ENCODE peak calls at places on chromosome 9, in seven cellular contexts. Q, W, P, E, U, L and J are unnamed samples. For H3K9me3, the result is how much of the 10 kb centered on the place peaks cover.

GRCh38 chr9:99177576-99178365 is 44.0 kb downstream of the ALG2 start:
- DNase-seq in Q (no peak), W (no peak), P (no peak), E (no peak), U (no peak), L (no peak), J (no peak)

GRCh38 chr9:10208691-10209069 is 404.1 kb downstream of the PTPRD start:
- DNase-seq in Q (no peak), W (no peak), P (no peak), E (no peak), U (no peak), L (no peak), J (no peak)

GRCh38 chr9:113574381-113575262 is 111.1 kb downstream of the RGS3 start:
- DNase-seq in Q (no peak), W (peak), P (no peak), E (no peak), U (no peak), L (peak), J (no peak)

GRCh38 chr9:91182429-91182828 is 179.3 kb downstream of the AUH start:
- DNase-seq in Q (peak), W (peak), P (no peak), E (no peak), U (no peak), L (no peak), J (no peak)

GRCh38 chr9:3177921-3178320 is 334.0 kb upstream of the PUM3 start:
- DNase-seq in Q (no peak), W (no peak), P (no peak), E (no peak), U (no peak), L (no peak), J (no peak)

GRCh38 chr9:14056235-14056930 is 257.6 kb downstream of the NFIB start:
- DNase-seq in Q (no peak), W (no peak), P (no peak), E (no peak), U (no peak), L (no peak), J (no peak)

GRCh38 chr9:69549310-69550202 is 122.6 kb downstream of the APBA1 start:
- DNase-seq in Q (peak), W (no peak), P (no peak), E (no peak), U (no peak), L (no peak), J (no peak)

GRCh38 chr9:108766786-108767185 is 89.0 kb downstream of the ACTL7B start:
- DNase-seq in Q (peak), W (no peak), P (no peak), E (no peak), U (no peak), L (no peak), J (no peak)

GRCh38 chr9:109264865-109265532 is 55.9 kb downstream of the EPB41L4B start:
- DNase-seq in Q (no peak), W (no peak), P (peak), E (peak), U (no peak), L (no peak), J (no peak)

GRCh38 chr9:134396258-134396742 is 70.0 kb downstream of the RXRA start:
- DNase-seq in Q (no peak), W (no peak), P (peak), E (no peak), U (no peak), L (peak), J (no peak)

GRCh38 chr9:134648701-134649525 is 7.3 kb downstream of the COL5A1 start:
- DNase-seq in Q (no peak), W (no peak), P (no peak), E (peak), U (peak), L (no peak), J (no peak)

GRCh38 chr9:118276784-118277183 is 572.6 kb downstream of the TLR4 start:
- DNase-seq in Q (no peak), W (no peak), P (no peak), E (no peak), U (no peak), L (no peak), J (no peak)

GRCh38 chr9:112348993-112349333 is 15.5 kb upstream of the PTBP3 start:
- DNase-seq in Q (no peak), W (no peak), P (no peak), E (no peak), U (no peak), L (no peak), J (no peak)

GRCh38 chr9:113583511-113584470 is 120.3 kb downstream of the RGS3 start:
- DNase-seq in Q (no peak), W (no peak), P (no peak), E (peak), U (no peak), L (peak), J (no peak)

GRCh38 chr9:653856-654387 is 187.6 kb upstream of the DMRT1 start:
- DNase-seq in Q (no peak), W (no peak), P (no peak), E (no peak), U (no peak), L (no peak), J (no peak)

GRCh38 chr9:126430124-126430523 is 103.5 kb downstream of the MVB12B start:
- DNase-seq in Q (no peak), W (no peak), P (no peak), E (no peak), U (no peak), L (no peak), J (no peak)

GRCh38 chr9:110214090-110214489 is 6.1 kb upstream of the C9orf152 start:
- DNase-seq in Q (no peak), W (no peak), P (no peak), E (no peak), U (no peak), L (no peak), J (no peak)

GRCh38 chr9:95726756-95727155 is 148.7 kb upstream of the ERCC6L2 start:
- DNase-seq in Q (no peak), W (no peak), P (no peak), E (no peak), U (no peak), L (no peak), J (peak)

GRCh38 chr9:79581388-79581787 is 9.6 kb downstream of the TLE4 start:
- DNase-seq in Q (no peak), W (no peak), P (peak), E (no peak), U (no peak), L (no peak), J (no peak)

GRCh38 chr9:91075279-91075678 is 273.7 kb downstream of the SYK start:
- DNase-seq in Q (no peak), W (no peak), P (no peak), E (no peak), U (no peak), L (no peak), J (no peak)

GRCh38 chr9:111743275-111743674 is 51.5 kb downstream of the SHOC1 start:
- DNase-seq in Q (peak), W (no peak), P (no peak), E (no peak), U (no peak), L (no peak), J (peak)

GRCh38 chr9:85156652-85157051 is 487.1 kb downstream of the NTRK2 start:
- DNase-seq in Q (no peak), W (no peak), P (no peak), E (no peak), U (no peak), L (no peak), J (no peak)

GRCh38 chr9:744790-745456 is 96.6 kb upstream of the DMRT1 start:
- DNase-seq in Q (no peak), W (peak), P (peak), E (peak), U (peak), L (no peak), J (no peak)

GRCh38 chr9:109251080-109251775 is 69.6 kb downstream of the EPB41L4B start:
- DNase-seq in Q (peak), W (no peak), P (peak), E (peak), U (peak), L (peak), J (no peak)

GRCh38 chr9:122468735-122469134 is 9.0 kb downstream of the OR1J1 start:
- DNase-seq in Q (no peak), W (no peak), P (no peak), E (no peak), U (no peak), L (no peak), J (peak)

GRCh38 chr9:14692536-14692917 is 705 bp downstream of the ZDHHC21 start:
- DNase-seq in Q (no peak), W (no peak), P (no peak), E (no peak), U (no peak), L (no peak), J (no peak)

GRCh38 chr9:94799578-94800264 is 73.2 kb downstream of the AOPEP start:
- DNase-seq in Q (peak), W (no peak), P (no peak), E (no peak), U (no peak), L (no peak), J (no peak)

GRCh38 chr9:81613002-81613750 is 76.2 kb downstream of the TLE1 start:
- DNase-seq in Q (no peak), W (peak), P (peak), E (peak), U (peak), L (no peak), J (peak)

GRCh38 chr9:2727966-2728613 is 10.8 kb downstream of the KCNV2 start:
- DNase-seq in Q (no peak), W (no peak), P (no peak), E (no peak), U (no peak), L (no peak), J (peak)

GRCh38 chr9:87577746-87578145 is 80.1 kb downstream of the DAPK1 start:
- DNase-seq in Q (no peak), W (no peak), P (no peak), E (no peak), U (no peak), L (no peak), J (no peak)

DNA sequence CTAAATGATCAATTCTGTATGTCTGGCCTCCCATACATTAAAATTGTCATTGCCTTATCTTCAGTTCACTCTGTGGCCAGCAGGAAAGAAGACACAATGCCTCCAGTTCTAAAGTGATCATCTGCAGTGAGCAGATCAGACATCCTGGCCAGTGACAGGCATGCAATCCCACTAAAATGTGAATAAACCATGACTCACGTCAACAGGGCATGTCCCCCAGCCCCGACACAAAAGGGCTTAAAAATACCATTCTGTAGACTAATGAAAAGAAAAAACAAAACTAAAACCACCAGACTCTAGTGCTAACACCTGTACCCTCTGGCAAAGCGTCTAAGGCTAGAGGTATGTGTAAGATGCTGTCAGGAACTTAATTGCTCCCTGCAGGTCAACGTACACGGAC is 38.5 kb downstream of the DDX31 start:
- DNase-seq in Q (peak), W (no peak), P (no peak), E (no peak), U (no peak), L (no peak), J (peak)
- H3K4me3 ChIP-seq in Q (no peak), W (no peak), P (no peak), E (no peak), U (no peak), L (no peak), J (no peak)

DNA sequence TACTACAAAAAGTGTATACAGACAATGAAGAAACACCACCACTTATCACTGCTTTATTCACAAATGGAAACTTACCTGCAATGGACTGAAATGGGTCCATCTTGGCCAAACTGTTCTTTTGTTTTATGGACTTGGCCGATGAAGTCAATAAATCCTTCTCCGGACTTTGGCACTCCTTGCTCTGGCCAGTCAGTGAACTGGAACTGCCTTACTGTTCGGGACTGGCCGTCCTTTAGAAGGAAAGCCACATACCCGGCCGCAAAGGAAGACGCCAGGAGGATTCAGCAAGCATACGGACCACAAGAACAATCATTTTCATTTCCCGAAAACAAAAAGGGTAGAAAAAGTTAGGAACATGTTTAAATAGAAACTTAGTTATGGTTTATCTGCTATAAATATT is 531.9 kb upstream of the DMAC1 start:
- DNase-seq in Q (no peak), W (no peak), P (no peak), E (no peak), U (no peak), L (no peak), J (no peak)
- H3K9me3 ChIP-seq in Q (under half), W (under half), P (under half), E (under half), U (under half), L (under half), J (under half)

DNA sequence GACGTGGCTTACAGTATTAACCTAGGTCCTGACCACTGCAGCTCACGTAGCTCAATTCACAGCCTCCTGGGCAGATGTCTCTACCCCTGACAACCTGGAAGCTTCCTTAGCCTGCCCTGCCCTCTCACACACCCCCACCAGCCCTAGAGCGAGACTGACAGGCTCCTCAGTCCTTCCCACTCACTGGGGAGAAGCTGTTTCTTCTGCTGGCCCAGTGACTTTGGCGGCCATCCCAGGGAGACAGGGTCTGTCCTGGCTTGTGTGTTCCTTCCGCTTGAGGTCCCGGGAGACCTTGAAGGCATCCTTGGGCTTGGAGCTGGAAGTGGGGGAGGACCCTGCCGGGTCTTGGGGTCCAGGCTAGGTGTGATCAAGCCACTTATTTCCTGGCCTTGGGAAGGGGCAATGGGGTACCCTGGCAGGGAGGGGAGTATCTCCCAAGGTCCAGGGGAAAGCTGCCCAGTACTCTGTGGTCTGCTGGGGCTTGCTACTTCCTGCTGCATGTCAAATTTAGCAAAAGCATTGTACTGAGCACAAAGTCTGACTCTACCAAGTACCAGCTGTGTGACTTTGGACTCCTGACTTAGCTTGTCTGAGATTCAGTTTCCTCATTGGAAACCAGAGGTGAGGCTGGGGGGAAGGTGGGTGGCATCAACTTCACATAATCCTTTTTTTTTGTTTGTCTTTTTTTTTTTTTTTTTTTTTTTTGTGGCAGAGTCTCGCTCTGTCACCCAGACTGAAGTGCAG is 1.9 kb downstream of the MIGA2 start:
- DNase-seq in Q (no peak), W (no peak), P (no peak), E (peak), U (no peak), L (no peak), J (no peak)
- H3K27ac ChIP-seq in Q (no peak), W (no peak), P (peak), E (peak), U (no peak), L (no peak), J (peak)

GRCh38 chr9:89701221-89701798 is 96.5 kb downstream of the GADD45G start:
- DNase-seq in Q (no peak), W (no peak), P (no peak), E (no peak), U (no peak), L (no peak), J (no peak)
- H3K4me3 ChIP-seq in Q (no peak), W (no peak), P (no peak), E (no peak), U (no peak), L (no peak), J (no peak)

DNA sequence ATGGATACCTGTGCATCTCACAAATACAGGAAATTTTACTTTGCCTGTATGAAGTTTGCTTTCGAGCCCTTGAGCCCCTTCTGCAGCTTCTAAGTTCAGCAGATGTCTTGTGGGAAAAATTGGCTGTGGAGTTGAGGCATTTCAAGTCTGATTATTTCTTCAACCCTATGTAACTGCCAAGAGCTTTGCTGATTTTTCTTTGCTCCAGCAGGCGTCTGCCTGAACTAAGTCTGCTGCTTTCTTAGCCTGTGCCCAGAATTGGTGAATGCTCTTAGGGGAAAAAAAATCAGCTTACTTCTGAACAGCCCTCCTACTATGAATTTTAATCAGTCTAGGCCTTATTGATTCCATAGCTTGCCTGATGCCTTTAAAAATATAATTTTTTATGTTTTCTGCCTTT is 41.2 kb downstream of the RIC1 start:
- DNase-seq in Q (no peak), W (no peak), P (no peak), E (no peak), U (no peak), L (no peak), J (no peak)
- H3K9me3 ChIP-seq in Q (under half), W (under half), P (under half), E (under half), U (under half), L (under half), J (under half)

GRCh38 chr9:70588381-70588780 is 173.9 kb upstream of the KLF9 start:
- DNase-seq in Q (no peak), W (no peak), P (no peak), E (no peak), U (no peak), L (no peak), J (no peak)
- H3K27ac ChIP-seq in Q (no peak), W (peak), P (peak), E (peak), U (peak), L (no peak), J (no peak)

GRCh38 chr9:21590058-21590996 is 108.2 kb upstream of the IFNE start:
- DNase-seq in Q (no peak), W (no peak), P (no peak), E (no peak), U (no peak), L (no peak), J (no peak)
- H3K4me3 ChIP-seq in Q (peak), W (no peak), P (no peak), E (no peak), U (no peak), L (no peak), J (no peak)

GRCh38 chr9:123999668-124000067 is 11.9 kb upstream of the LHX2 start:
- DNase-seq in Q (no peak), W (no peak), P (no peak), E (no peak), U (no peak), L (no peak), J (no peak)

GRCh38 chr9:124000161-124000783 is 11.3 kb upstream of the LHX2 start:
- DNase-seq in Q (no peak), W (peak), P (no peak), E (no peak), U (no peak), L (no peak), J (no peak)

GRCh38 chr9:123998278-123998925 is 13.2 kb upstream of the LHX2 start:
- DNase-seq in Q (no peak), W (no peak), P (no peak), E (no peak), U (no peak), L (no peak), J (no peak)

GRCh38 chr9:123997665-123998277 is 13.8 kb upstream of the LHX2 start:
- DNase-seq in Q (no peak), W (peak), P (peak), E (no peak), U (peak), L (peak), J (no peak)

GRCh38 chr9:123998970-123999621 is 12.5 kb upstream of the LHX2 start:
- DNase-seq in Q (no peak), W (peak), P (no peak), E (no peak), U (no peak), L (no peak), J (no peak)
- H3K9me3 ChIP-seq in Q (under half), W (under half), P (under half), E (under half), U (under half), L (under half), J (under half)

GRCh38 chr9:120583958-120584369 is 4.0 kb upstream of the CDK5RAP2 start:
- DNase-seq in Q (peak), W (no peak), P (peak), E (no peak), U (no peak), L (no peak), J (peak)
- H3K27ac ChIP-seq in Q (no peak), W (no peak), P (peak), E (peak), U (no peak), L (no peak), J (peak)